ENCODE peak calls at places on chromosomes 7 and 10, in six cellular contexts. F is neural progenitor cell, M is PC-3, U is GM23248, I is SK-N-SH, C is HCT116. O is an unnamed sample.

GRCh38 chr10:19788902-19789301 is 27.3 kb upstream of the PLXDC2 start:
- DNase-seq in C (no peak), U (no peak), M (no peak), F (no peak), I (no peak), O (no peak)

GRCh38 chr7:106486331-106486730 is 174.6 kb downstream of the CCDC71L start:
- DNase-seq in F (no peak), I (no peak), C (no peak), M (peak), U (peak), O (no peak)

GRCh38 chr7:29102554-29103151 is 43.7 kb downstream of the CPVL start:
- DNase-seq in F (peak), U (peak), I (peak), M (peak), C (peak), O (peak)

GRCh38 chr10:87504667-87505365 is at the start of gene MINPP1:
- DNase-seq in U (peak), F (peak), C (peak), I (peak), M (peak), O (peak)

GRCh38 chr7:121180436-121181063 is 148.2 kb upstream of the WNT16 start:
- DNase-seq in M (no peak), C (no peak), I (no peak), F (no peak), U (no peak), O (no peak)

GRCh38 chr10:119447823-119448546 is 94.5 kb downstream of the RGS10 start:
- DNase-seq in M (no peak), I (no peak), U (no peak), C (no peak), F (no peak), O (no peak)

GRCh38 chr10:42783181-42783549 is 570 bp downstream of the BMS1 start:
- DNase-seq in F (peak), I (no peak), M (peak), U (peak), C (no peak), O (no peak)

GRCh38 chr7:103772171-103772570 is 217.3 kb downstream of the RELN start:
- DNase-seq in U (no peak), M (no peak), I (no peak), F (no peak), C (no peak), O (no peak)

GRCh38 chr7:47965456-47965855 is 14.0 kb downstream of the HUS1 start:
- DNase-seq in U (no peak), C (no peak), F (no peak), M (no peak), I (no peak), O (no peak)

GRCh38 chr7:476736-477360 is 42.8 kb downstream of the PDGFA start:
- DNase-seq in M (no peak), U (no peak), F (no peak), I (no peak), C (no peak), O (no peak)

GRCh38 chr10:113788604-113789083 is 37.2 kb downstream of the PLEKHS1 start:
- DNase-seq in F (no peak), I (no peak), M (peak), C (peak), U (peak), O (no peak)

GRCh38 chr10:10500941-10501340 is 516.7 kb upstream of the CELF2 start:
- DNase-seq in M (no peak), F (no peak), C (no peak), U (peak), I (no peak), O (no peak)

GRCh38 chr10:1520909-1521565 is 216.3 kb downstream of the ADARB2 start:
- DNase-seq in F (no peak), M (no peak), I (no peak), U (no peak), C (no peak), O (no peak)

GRCh38 chr7:77550586-77550985 is 13.5 kb downstream of the PTPN12 start:
- DNase-seq in U (peak), I (no peak), C (no peak), F (no peak), M (no peak), O (no peak)

GRCh38 chr7:44140341-44140740 is 791 bp downstream of the MYL7 start:
- DNase-seq in F (no peak), C (no peak), M (no peak), U (no peak), I (no peak), O (no peak)

DNA sequence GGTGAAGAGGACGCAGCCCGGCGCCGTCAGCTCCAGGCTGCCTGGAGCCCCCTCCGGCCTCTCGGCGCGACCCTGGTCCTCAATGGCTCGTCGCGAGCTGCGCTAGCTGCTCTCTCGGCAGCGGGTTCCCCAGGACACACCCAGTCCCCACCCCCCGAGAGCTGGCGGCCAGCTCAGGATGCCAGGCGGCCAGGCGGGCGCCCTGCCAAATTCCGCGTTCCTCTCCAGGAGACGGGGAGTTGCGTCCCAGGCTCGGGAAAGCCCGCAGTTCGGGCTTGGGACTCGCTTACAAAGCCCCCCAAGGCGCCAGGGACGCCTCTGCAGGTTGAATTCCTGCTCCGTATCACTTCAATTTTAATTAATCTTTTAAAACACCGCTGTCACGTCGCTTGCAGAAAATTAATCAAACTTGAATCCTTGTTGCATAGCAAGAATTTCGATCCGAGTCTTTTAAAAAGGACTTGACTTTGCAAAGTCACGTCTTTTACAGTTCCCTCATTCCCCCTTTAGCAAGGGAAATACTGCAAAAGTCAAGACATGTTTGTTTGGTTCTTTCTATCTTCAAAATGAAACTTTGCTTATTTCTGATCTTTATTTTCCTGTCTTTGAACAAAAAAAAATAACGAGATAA is 28.2 kb downstream of the SKIDA1 start:
- DNase-seq in M (peak), F (peak), U (peak), C (peak), I (peak), O (peak)
- TF ChIP-seq EZH2phosphoT487 in M (no peak), F (no peak), U (no peak), C (no peak), I (no peak), O (no peak)

DNA sequence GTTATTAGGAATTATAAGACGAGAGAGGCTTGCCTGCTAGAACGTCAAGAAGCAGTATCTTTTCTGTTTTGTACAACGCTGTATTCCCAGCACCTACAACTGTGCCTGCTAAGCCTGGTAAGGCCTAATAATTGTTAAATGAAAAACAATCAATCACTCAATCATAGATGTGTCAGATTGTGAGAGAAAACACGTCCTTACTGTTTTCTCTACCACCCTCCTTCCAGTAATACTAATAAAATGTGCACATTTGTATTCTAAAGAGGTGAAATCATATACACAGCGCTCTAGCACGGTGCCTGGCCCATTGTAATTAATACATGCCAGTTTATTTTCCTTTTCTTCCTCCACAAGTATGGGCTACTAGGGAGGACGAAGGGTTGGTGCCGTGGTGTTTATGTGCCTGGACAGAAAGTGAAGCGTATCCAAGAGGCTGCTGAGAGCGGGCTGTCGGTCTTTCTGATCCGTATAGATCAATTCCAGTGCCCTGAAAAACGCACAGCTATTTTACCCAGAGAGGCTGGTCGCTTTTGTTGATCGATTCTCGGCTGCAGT is 1.5 kb upstream of the AUTS2 start:
- DNase-seq in I (no peak), F (peak), U (peak), M (no peak), C (no peak), O (no peak)
- H3K9ac ChIP-seq in I (peak), F (no peak), U (peak), M (no peak), C (no peak), O (no peak)

GRCh38 chr10:5547934-5548660 is 23.3 kb downstream of the CALML3 start:
- DNase-seq in I (no peak), F (no peak), U (no peak), C (peak), M (peak), O (no peak)

GRCh38 chr10:5545426-5545777 is 20.6 kb downstream of the CALML3 start:
- DNase-seq in U (no peak), F (no peak), I (no peak), M (no peak), C (no peak), O (no peak)

GRCh38 chr10:5545778-5546710 is 21.3 kb downstream of the CALML3 start:
- DNase-seq in M (peak), C (no peak), F (no peak), U (no peak), I (no peak), O (no peak)

GRCh38 chr10:5547684-5547933 is 22.8 kb downstream of the CALML3 start:
- DNase-seq in I (no peak), M (no peak), U (peak), C (no peak), F (no peak), O (no peak)

GRCh38 chr10:5546891-5547683 is 22.3 kb downstream of the CALML3 start:
- DNase-seq in F (no peak), I (no peak), C (peak), U (peak), M (peak), O (no peak)
- TF ChIP-seq EZH2phosphoT487 in F (no peak), I (no peak), C (no peak), U (no peak), M (no peak), O (no peak)

GRCh38 chr7:85125679-85126078 is 61.2 kb downstream of the SEMA3D start:
- DNase-seq in I (peak), M (no peak), C (no peak), U (peak), F (no peak), O (no peak)

GRCh38 chr7:85130702-85131101 is 56.2 kb downstream of the SEMA3D start:
- DNase-seq in C (no peak), M (no peak), F (no peak), U (no peak), I (no peak), O (no peak)

GRCh38 chr7:85125160-85125559 is 61.7 kb downstream of the SEMA3D start:
- DNase-seq in I (no peak), U (no peak), C (no peak), F (no peak), M (no peak), O (no peak)

GRCh38 chr7:85126383-85126782 is 60.5 kb downstream of the SEMA3D start:
- DNase-seq in I (no peak), F (no peak), C (no peak), U (no peak), M (no peak), O (no peak)
- H3K9ac ChIP-seq in I (no peak), F (no peak), C (no peak), U (no peak), M (no peak), O (no peak)